ENCODE peak calls at places on chromosomes 2 and 18, in nine cellular contexts. E, R, W, C, G, D, B, P and V are unnamed samples.

GRCh38 chr2:45170191-45170975 is 161.1 kb upstream of the SIX2 start:
- DNase-seq in E (no peak), R (no peak), W (no peak), C (no peak), G (no peak), D (no peak), B (no peak), P (no peak), V (no peak)

GRCh38 chr2:100365434-100365833 is 43.1 kb upstream of the LONRF2 start:
- DNase-seq in E (no peak), R (no peak), W (no peak), C (no peak), G (no peak), D (no peak), B (no peak), P (no peak), V (peak)

GRCh38 chr18:51196116-51196810 is 1.2 kb downstream of the MEX3C start:
- DNase-seq in E (no peak), R (peak), W (peak), C (peak), G (no peak), D (peak), B (peak), P (no peak), V (no peak)

GRCh38 chr2:191757256-191757655 is 79.3 kb downstream of the NABP1 start:
- DNase-seq in E (no peak), R (no peak), W (no peak), C (no peak), G (no peak), D (no peak), B (no peak), P (no peak), V (no peak)

GRCh38 chr18:23900979-23901378 is 113.6 kb upstream of the TTC39C start:
- DNase-seq in E (no peak), R (no peak), W (no peak), C (no peak), G (no peak), D (no peak), B (no peak), P (no peak), V (no peak)

GRCh38 chr2:218260742-218261423 is at the start of gene GPBAR1:
- DNase-seq in E (peak), R (no peak), W (no peak), C (no peak), G (no peak), D (no peak), B (no peak), P (no peak), V (no peak)

GRCh38 chr2:10547663-10548384 is 99.7 kb upstream of the ODC1 start:
- DNase-seq in E (no peak), R (no peak), W (no peak), C (no peak), G (no peak), D (no peak), B (no peak), P (no peak), V (no peak)

GRCh38 chr18:39057423-39058057 is 1491.9 kb upstream of the CELF4 start:
- DNase-seq in E (no peak), R (no peak), W (no peak), C (no peak), G (no peak), D (no peak), B (no peak), P (no peak), V (no peak)